ENCODE peak calls at places on chromosome 7, in eight cellular contexts. V, E, X, C, N, W, H and T are unnamed samples.

GRCh38 chr7:80370587-80370986 is 141.3 kb downstream of the GNAT3 start:
- DNase-seq in W (no peak), E (no peak), X (no peak), V (no peak), C (no peak), H (no peak), N (no peak), T (no peak)

GRCh38 chr7:2621061-2621828 is 10.5 kb upstream of the TTYH3 start:
- DNase-seq in H (peak), W (no peak), C (no peak), N (no peak), V (no peak), E (no peak), X (peak), T (no peak)

GRCh38 chr7:135277161-135277560 is 43.5 kb downstream of the STRA8 start:
- DNase-seq in V (no peak), X (no peak), E (no peak), W (no peak), H (no peak), N (no peak), C (no peak), T (no peak)

GRCh38 chr7:156374335-156374734 is 266.2 kb upstream of the RNF32 start:
- DNase-seq in W (no peak), H (no peak), X (no peak), N (no peak), C (no peak), V (no peak), E (no peak), T (no peak)

GRCh38 chr7:73742753-73743641 is 4.4 kb upstream of the ABHD11 start:
- DNase-seq in N (peak), X (peak), H (no peak), E (peak), V (no peak), W (no peak), C (peak), T (no peak)

GRCh38 chr7:12921751-12922345 is 234.4 kb downstream of the ARL4A start:
- DNase-seq in V (no peak), X (no peak), C (no peak), H (no peak), W (no peak), N (no peak), E (peak), T (no peak)

GRCh38 chr7:81822811-81823210 is 53.0 kb upstream of the HGF start:
- DNase-seq in C (no peak), H (no peak), E (no peak), N (no peak), V (no peak), X (no peak), W (no peak), T (no peak)

GRCh38 chr7:129615018-129615417 is 3.5 kb downstream of the NRF1 start:
- DNase-seq in W (peak), H (no peak), X (no peak), V (peak), E (no peak), N (no peak), C (no peak), T (no peak)

GRCh38 chr7:7427363-7427762 is 108.3 kb downstream of the COL28A1 start:
- DNase-seq in E (no peak), H (no peak), C (no peak), W (no peak), V (no peak), N (no peak), X (no peak), T (no peak)

GRCh38 chr7:121076350-121077164 is 88.0 kb downstream of the CPED1 start:
- DNase-seq in N (no peak), V (no peak), H (peak), C (no peak), E (no peak), X (no peak), W (no peak), T (no peak)

GRCh38 chr7:130912086-130912909 is 178.3 kb upstream of the KLF14 start:
- DNase-seq in E (peak), H (no peak), N (no peak), X (no peak), V (no peak), C (no peak), W (no peak), T (peak)

GRCh38 chr7:71972513-71972912 is 439.6 kb downstream of the CALN1 start:
- DNase-seq in N (no peak), V (no peak), X (no peak), E (no peak), W (no peak), H (no peak), C (no peak), T (no peak)

GRCh38 chr7:35536396-35536826 is 158.5 kb downstream of the HERPUD2 start:
- DNase-seq in V (no peak), C (no peak), H (no peak), N (no peak), E (no peak), W (no peak), X (no peak), T (no peak)

GRCh38 chr7:102044984-102045673 is 227.7 kb downstream of the CUX1 start:
- DNase-seq in C (peak), E (no peak), W (no peak), H (no peak), V (peak), N (peak), X (no peak), T (no peak)

GRCh38 chr7:129439963-129440625 is 5.9 kb downstream of the STRIP2 start:
- DNase-seq in X (peak), H (no peak), E (no peak), C (no peak), W (no peak), V (no peak), N (no peak), T (no peak)

GRCh38 chr7:29564455-29565185 is 985 bp downstream of the PRR15 start:
- DNase-seq in X (peak), C (peak), W (no peak), V (peak), E (peak), H (no peak), N (no peak), T (no peak)

GRCh38 chr7:29562307-29562706 is 1.3 kb upstream of the PRR15 start:
- DNase-seq in X (no peak), N (no peak), W (no peak), E (no peak), V (no peak), H (no peak), C (no peak), T (no peak)

GRCh38 chr7:29565186-29565540 is 1.5 kb downstream of the PRR15 start:
- DNase-seq in H (no peak), W (no peak), N (no peak), X (peak), C (peak), E (no peak), V (peak), T (no peak)

GRCh38 chr7:29565634-29565981 is 2.0 kb downstream of the PRR15 start:
- DNase-seq in H (no peak), W (no peak), C (no peak), N (no peak), X (no peak), E (no peak), V (no peak), T (no peak)

GRCh38 chr7:29563590-29564454 is at the start of gene PRR15:
- DNase-seq in N (peak), W (no peak), X (peak), H (no peak), C (peak), E (peak), V (no peak), T (no peak)
- TF ChIP-seq REST in N (no peak), W (no peak), X (no peak), H (no peak), C (no peak), E (no peak), V (no peak), T (no peak)

GRCh38 chr7:25060487-25061055 is 64.5 kb downstream of the CYCS start:
- DNase-seq in W (no peak), E (no peak), X (no peak), H (peak), C (no peak), V (no peak), N (no peak), T (no peak)

GRCh38 chr7:25068814-25069213 is 56.2 kb downstream of the CYCS start:
- DNase-seq in E (peak), W (no peak), N (no peak), C (no peak), X (no peak), H (peak), V (no peak), T (no peak)

GRCh38 chr7:25062380-25062779 is 62.7 kb downstream of the CYCS start:
- DNase-seq in H (no peak), N (no peak), X (no peak), W (no peak), C (no peak), E (no peak), V (no peak), T (no peak)

GRCh38 chr7:25069900-25070443 is 55.1 kb downstream of the CYCS start:
- DNase-seq in N (peak), E (peak), H (peak), W (no peak), V (peak), C (peak), X (peak), T (no peak)

GRCh38 chr7:25066253-25066652 is 58.8 kb downstream of the CYCS start:
- DNase-seq in N (no peak), W (no peak), E (no peak), C (no peak), V (no peak), H (no peak), X (no peak), T (no peak)
- H3K27ac ChIP-seq in N (no peak), W (no peak), E (no peak), C (no peak), V (no peak), H (no peak), X (no peak), T (no peak)

GRCh38 chr7:100220833-100221718 is 1.3 kb downstream of the PVRIG start:
- DNase-seq in H (no peak), V (no peak), E (no peak), C (no peak), N (no peak), W (peak), X (no peak), T (no peak)
- H3K4me3 ChIP-seq in H (no peak), V (no peak), E (no peak), C (no peak), N (no peak), W (peak), X (no peak), T (no peak)

GRCh38 chr7:150988230-150989226 is 2.3 kb upstream of the NOS3 start:
- DNase-seq in C (peak), N (no peak), H (peak), E (peak), W (no peak), X (peak), V (peak), T (no peak)
- TF ChIP-seq REST in C (no peak), N (no peak), H (peak), E (no peak), W (no peak), X (no peak), V (no peak), T (no peak)

GRCh38 chr7:50678586-50678985 is 104.1 kb downstream of the GRB10 start:
- DNase-seq in N (no peak), C (no peak), H (no peak), E (no peak), V (no peak), W (no peak), X (no peak), T (no peak)
- H3K27ac ChIP-seq in N (no peak), C (no peak), H (no peak), E (no peak), V (no peak), W (no peak), X (no peak), T (no peak)

GRCh38 chr7:100860702-100861615 is 6.2 kb upstream of the TRIP6 start:
- DNase-seq in H (no peak), E (no peak), X (no peak), N (no peak), V (no peak), C (peak), W (no peak), T (no peak)
- H3K4me3 ChIP-seq in H (no peak), E (no peak), X (no peak), N (no peak), V (no peak), C (no peak), W (no peak), T (no peak)

DNA sequence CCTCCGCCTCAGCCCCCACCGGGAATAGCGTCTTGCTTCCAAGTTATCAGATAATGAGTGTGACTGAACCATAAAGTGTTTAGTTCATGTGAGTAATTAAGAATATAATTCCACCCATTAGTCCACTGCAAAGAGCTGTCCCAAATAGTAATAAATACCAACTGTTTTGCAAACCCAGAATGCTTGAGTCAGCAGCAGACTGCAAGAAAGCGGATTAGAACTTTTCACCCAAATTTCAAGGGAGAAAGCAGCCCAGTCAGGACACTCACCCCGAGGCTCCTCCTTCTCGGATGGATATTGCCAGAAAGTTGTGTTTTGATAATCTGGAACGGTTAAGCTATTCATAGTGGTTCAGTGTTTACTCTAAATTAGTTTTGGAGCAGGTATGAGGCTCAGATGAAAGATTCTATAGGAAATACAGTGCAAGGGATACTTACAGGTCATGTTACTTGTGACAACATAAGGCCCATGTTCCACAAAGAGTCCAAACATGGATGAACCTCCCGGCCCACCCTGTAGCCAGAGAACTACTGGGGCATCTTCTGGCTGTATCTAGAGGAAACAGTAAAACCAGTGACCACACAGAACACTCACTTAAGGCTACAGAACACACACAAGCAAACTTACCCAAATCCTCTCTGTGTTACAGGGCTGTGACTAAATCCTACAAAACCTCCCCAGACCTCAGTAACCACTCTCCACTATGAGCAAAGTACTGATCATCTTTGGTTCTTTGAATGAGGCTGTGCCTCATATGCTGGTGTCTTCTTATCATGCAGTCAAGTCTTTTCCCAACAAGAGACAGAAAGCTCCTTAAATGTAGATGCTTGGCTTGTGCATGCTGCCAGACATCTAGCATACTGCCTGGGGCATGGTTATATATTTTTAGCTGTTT is 50.4 kb downstream of the CPVL start:
- DNase-seq in H (no peak), E (no peak), W (no peak), C (no peak), X (no peak), N (no peak), V (no peak), T (no peak)
- TF ChIP-seq REST in H (no peak), E (no peak), W (no peak), C (no peak), X (no peak), N (no peak), V (no peak), T (no peak)

DNA sequence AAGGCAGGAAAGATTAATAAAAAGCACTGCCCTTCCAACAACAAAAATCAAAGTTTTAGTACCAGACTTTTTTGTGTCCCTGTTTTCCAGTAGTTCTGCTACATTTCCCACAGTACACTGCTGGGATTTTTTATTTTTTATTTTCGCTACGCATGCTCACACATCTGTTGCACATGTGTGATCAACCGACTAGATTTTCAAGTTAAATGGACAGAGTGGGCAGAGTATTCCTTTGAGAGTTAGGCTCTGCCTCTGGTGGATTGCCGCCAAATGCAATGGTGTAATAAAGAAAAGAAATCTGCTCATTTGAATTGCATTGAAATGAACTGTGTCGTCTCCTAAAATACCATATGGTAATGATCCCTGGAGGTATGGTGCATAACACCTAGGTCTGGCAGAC is 357.6 kb downstream of the CRPPA start:
- DNase-seq in V (no peak), X (no peak), E (no peak), W (no peak), C (no peak), H (no peak), N (no peak), T (no peak)
- H3K27ac ChIP-seq in V (no peak), X (no peak), E (no peak), W (no peak), C (no peak), H (no peak), N (no peak), T (no peak)

DNA sequence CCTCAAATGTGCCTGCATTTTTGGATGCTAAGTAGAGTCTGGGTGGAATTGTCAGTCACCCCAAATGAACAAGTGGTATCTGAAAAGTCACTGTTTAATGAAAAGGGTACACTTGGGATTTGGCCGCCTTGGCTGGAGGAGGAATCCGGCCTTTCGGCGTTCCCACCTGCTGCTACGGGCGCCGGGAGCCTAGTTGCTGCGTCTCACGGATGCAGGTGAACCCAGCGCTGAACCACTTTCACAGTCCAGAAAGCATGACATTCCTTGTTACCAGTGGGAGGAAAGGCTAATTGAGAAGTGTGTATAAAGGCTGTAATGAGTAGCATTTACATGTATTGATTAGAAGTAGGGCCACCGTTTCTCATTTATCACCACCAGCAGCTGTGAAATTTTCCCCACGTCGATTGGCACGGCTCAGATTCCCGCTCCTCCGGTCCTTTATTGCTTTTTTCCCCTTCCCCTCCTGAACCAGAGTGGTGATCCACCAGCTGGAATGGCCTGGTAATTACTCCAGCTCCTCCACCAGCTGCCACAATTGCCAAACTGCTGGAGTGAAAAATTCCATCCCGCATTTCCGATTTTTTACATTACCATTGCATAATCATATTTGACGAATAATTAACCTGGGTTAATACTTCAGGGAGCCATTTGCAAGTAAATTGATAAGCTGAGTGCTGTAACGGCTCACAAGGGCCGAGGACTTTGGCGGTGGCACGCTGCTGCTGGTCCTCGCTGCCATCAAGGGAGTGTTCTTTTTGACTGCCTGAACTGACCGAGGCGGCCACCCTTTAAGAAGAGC is 153.2 kb downstream of the POU6F2 start:
- DNase-seq in V (no peak), X (peak), E (no peak), H (no peak), N (no peak), C (no peak), W (no peak), T (no peak)
- H3K4me3 ChIP-seq in V (no peak), X (no peak), E (no peak), H (no peak), N (no peak), C (no peak), W (no peak), T (no peak)